ENCODE peak calls at places on chromosomes 12 and 14, in six cellular contexts. One of them, this sample, is unnamed.
A peak's percentile ranks its signal among the peaks of the same experiment; 100 is the strongest.

GRCh38 chr14:50875359-50876090 is 3.7 kb downstream of the ABHD12B start:
- DNase-seq in uterus: no peak
- DNase-seq in breast epithelium: no peak
- DNase-seq in A549: no peak
- DNase-seq in IMR-90: peak; percentile 54
- DNase-seq in ovary: no peak
- DNase-seq in this sample: no peak

GRCh38 chr12:53538209-53538689 is 31.0 kb upstream of the NPFF start:
- DNase-seq in A549: no peak
- DNase-seq in IMR-90: peak; percentile 68
- DNase-seq in ovary: peak; percentile 63
- DNase-seq in uterus: no peak
- DNase-seq in breast epithelium: no peak
- DNase-seq in this sample: no peak

GRCh38 chr12:124742111-124742510 is 121.6 kb downstream of the SCARB1 start:
- DNase-seq in ovary: no peak
- DNase-seq in A549: no peak
- DNase-seq in uterus: no peak
- DNase-seq in IMR-90: no peak
- DNase-seq in breast epithelium: peak; percentile 62
- DNase-seq in this sample: no peak

GRCh38 chr12:60148831-60149230 is 553.0 kb downstream of the SLC16A7 start:
- DNase-seq in IMR-90: peak; percentile 87
- DNase-seq in breast epithelium: no peak
- DNase-seq in A549: no peak
- DNase-seq in ovary: no peak
- DNase-seq in uterus: no peak
- DNase-seq in this sample: no peak

GRCh38 chr14:49786315-49786714 is 18.4 kb downstream of the KLHDC2 start:
- DNase-seq in IMR-90: no peak
- DNase-seq in ovary: no peak
- DNase-seq in uterus: no peak
- DNase-seq in breast epithelium: no peak
- DNase-seq in A549: no peak
- DNase-seq in this sample: no peak

GRCh38 chr14:89921896-89922548 is 32.5 kb downstream of the EFCAB11 start:
- DNase-seq in IMR-90: peak; percentile 87
- DNase-seq in uterus: no peak
- DNase-seq in ovary: no peak
- DNase-seq in A549: no peak
- DNase-seq in breast epithelium: no peak
- DNase-seq in this sample: no peak

GRCh38 chr12:65948320-65949008 is 124.2 kb downstream of the HMGA2 start:
- DNase-seq in uterus: peak; percentile 81
- DNase-seq in IMR-90: peak; percentile 96
- DNase-seq in breast epithelium: peak; percentile 60
- DNase-seq in ovary: peak; percentile 62
- DNase-seq in A549: peak; percentile 18
- DNase-seq in this sample: peak; percentile 81

GRCh38 chr12:12425616-12426015 is 68.7 kb downstream of the BORCS5 start:
- DNase-seq in uterus: no peak
- DNase-seq in IMR-90: peak; percentile 71
- DNase-seq in A549: no peak
- DNase-seq in breast epithelium: no peak
- DNase-seq in ovary: no peak
- DNase-seq in this sample: no peak

GRCh38 chr14:81455344-81455743 is 55.2 kb upstream of the STON2 start:
- DNase-seq in uterus: no peak
- DNase-seq in A549: no peak
- DNase-seq in IMR-90: no peak
- DNase-seq in breast epithelium: no peak
- DNase-seq in ovary: no peak
- DNase-seq in this sample: no peak

GRCh38 chr14:105889666-105890473 is 363.5 kb downstream of the TMEM121 start:
- DNase-seq in IMR-90: no peak
- DNase-seq in breast epithelium: peak; percentile 19
- DNase-seq in A549: no peak
- DNase-seq in ovary: peak; percentile 6
- DNase-seq in uterus: peak; percentile 4
- DNase-seq in this sample: peak; percentile 42

GRCh38 chr12:1576410-1577240 is 17.8 kb downstream of the FBXL14 start:
- DNase-seq in IMR-90: peak; percentile 85
- DNase-seq in ovary: peak; percentile 62
- DNase-seq in breast epithelium: no peak
- DNase-seq in uterus: peak; percentile 90
- DNase-seq in A549: no peak
- DNase-seq in this sample: no peak

GRCh38 chr12:49538740-49539403 is at the start of gene KCNH3:
- DNase-seq in IMR-90: peak; percentile 41
- DNase-seq in uterus: peak; percentile 70
- DNase-seq in breast epithelium: peak; percentile 71
- DNase-seq in ovary: peak; percentile 70
- DNase-seq in A549: peak; percentile 88
- DNase-seq in this sample: peak; percentile 89

GRCh38 chr12:6773662-6774351 is 1.5 kb downstream of the LAG3 start:
- DNase-seq in A549: no peak
- DNase-seq in IMR-90: no peak
- DNase-seq in breast epithelium: no peak
- DNase-seq in ovary: no peak
- DNase-seq in uterus: no peak
- DNase-seq in this sample: no peak

GRCh38 chr12:21568115-21568514 is 36.5 kb downstream of the GYS2 start:
- DNase-seq in ovary: no peak
- DNase-seq in uterus: no peak
- DNase-seq in A549: no peak
- DNase-seq in IMR-90: no peak
- DNase-seq in breast epithelium: no peak
- DNase-seq in this sample: no peak

GRCh38 chr14:24398298-24398942 is 383 bp upstream of the NYNRIN start:
- DNase-seq in ovary: peak; percentile 70
- DNase-seq in breast epithelium: no peak
- DNase-seq in uterus: peak; percentile 45
- DNase-seq in A549: no peak
- DNase-seq in IMR-90: no peak
- DNase-seq in this sample: no peak

GRCh38 chr12:3832738-3833137 is 40.5 kb downstream of the PARP11 start:
- DNase-seq in breast epithelium: no peak
- DNase-seq in IMR-90: peak; percentile 54
- DNase-seq in uterus: no peak
- DNase-seq in ovary: no peak
- DNase-seq in A549: no peak
- DNase-seq in this sample: no peak

GRCh38 chr12:26723379-26724308 is 109.3 kb downstream of the ITPR2 start:
- DNase-seq in ovary: peak; percentile 36
- DNase-seq in A549: no peak
- DNase-seq in uterus: peak; percentile 42
- DNase-seq in breast epithelium: no peak
- DNase-seq in IMR-90: peak; percentile 78
- DNase-seq in this sample: no peak

GRCh38 chr12:112149596-112149995 is 24.2 kb downstream of the TRAFD1 start:
- DNase-seq in uterus: no peak
- DNase-seq in IMR-90: no peak
- DNase-seq in breast epithelium: no peak
- DNase-seq in A549: no peak
- DNase-seq in ovary: no peak
- DNase-seq in this sample: no peak

GRCh38 chr14:76836029-76836630 is 9.9 kb downstream of the LRRC74A start:
- DNase-seq in IMR-90: no peak
- DNase-seq in ovary: peak; percentile 25
- DNase-seq in uterus: no peak
- DNase-seq in A549: no peak
- DNase-seq in breast epithelium: no peak
- DNase-seq in this sample: no peak

GRCh38 chr12:85065816-85066482 is 29.8 kb downstream of the LRRIQ1 start:
- DNase-seq in ovary: no peak
- DNase-seq in A549: no peak
- DNase-seq in uterus: no peak
- DNase-seq in breast epithelium: no peak
- DNase-seq in IMR-90: no peak
- DNase-seq in this sample: no peak

GRCh38 chr14:103872492-103873113 is 25.2 kb upstream of the PPP1R13B start:
- DNase-seq in uterus: no peak
- DNase-seq in IMR-90: no peak
- DNase-seq in A549: no peak
- DNase-seq in ovary: no peak
- DNase-seq in breast epithelium: no peak
- DNase-seq in this sample: no peak
- H3K4me3 ChIP-seq in uterus: no peak overlapping the region
- H3K4me3 ChIP-seq in IMR-90: no peak overlapping the region
- H3K4me3 ChIP-seq in A549: peak overlapping the region; percentile 40
- H3K4me3 ChIP-seq in ovary: peak overlapping the region; percentile 8
- H3K4me3 ChIP-seq in breast epithelium: peak overlapping the region; percentile 17
- H3K4me3 ChIP-seq in this sample: peak overlapping the region; percentile 46

DNA sequence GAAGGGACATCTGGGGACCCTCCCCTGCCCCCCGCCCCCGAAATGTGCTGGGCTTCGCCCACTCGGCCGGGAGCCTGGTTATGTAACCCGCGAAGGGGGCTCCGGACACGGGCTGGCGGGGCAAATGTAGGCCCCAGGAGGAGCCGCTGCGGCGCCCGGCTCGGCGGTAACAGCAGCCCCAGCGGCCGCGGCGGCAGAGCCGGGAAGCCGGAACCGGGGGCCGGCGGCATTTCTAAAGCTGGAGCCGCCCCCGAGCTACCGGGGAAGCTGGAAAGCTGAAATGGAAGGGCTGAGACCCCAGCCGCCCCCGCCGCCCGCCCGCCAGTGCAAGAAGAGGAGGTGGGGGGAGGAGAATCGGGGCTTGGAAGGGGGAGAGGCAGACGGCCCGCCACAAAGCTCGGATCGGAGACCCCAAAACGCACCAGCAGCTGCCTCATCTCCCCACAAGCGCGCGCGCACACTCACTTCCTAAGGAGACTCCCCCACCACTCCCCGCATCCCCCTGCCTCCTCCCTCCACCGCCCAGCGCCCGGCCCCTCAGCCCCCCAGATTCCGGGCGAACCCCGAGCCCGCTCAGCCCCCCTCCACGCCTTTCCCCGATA is 1.5 kb downstream of the KDM2B start:
- DNase-seq in IMR-90: no peak
- DNase-seq in ovary: peak; percentile 43
- DNase-seq in A549: no peak
- DNase-seq in uterus: peak; percentile 47
- DNase-seq in breast epithelium: no peak
- DNase-seq in this sample: peak; percentile 80
- TF ChIP-seq POLR2A in IMR-90: no peak
- TF ChIP-seq POLR2A in ovary: no peak
- TF ChIP-seq POLR2A in A549: peak; percentile 13
- TF ChIP-seq POLR2A in uterus: no peak
- TF ChIP-seq POLR2A in breast epithelium: no peak
- TF ChIP-seq POLR2A in this sample: no peak

GRCh38 chr14:96811985-96812667 is 14.9 kb downstream of the VRK1 start:
- DNase-seq in ovary: no peak
- DNase-seq in A549: no peak
- DNase-seq in IMR-90: no peak
- DNase-seq in uterus: no peak
- DNase-seq in breast epithelium: no peak
- DNase-seq in this sample: no peak

GRCh38 chr14:96816281-96816680 is 19.1 kb downstream of the VRK1 start:
- DNase-seq in ovary: no peak
- DNase-seq in breast epithelium: no peak
- DNase-seq in A549: no peak
- DNase-seq in IMR-90: no peak
- DNase-seq in uterus: no peak
- DNase-seq in this sample: no peak

GRCh38 chr14:96808619-96809405 is 11.6 kb downstream of the VRK1 start:
- DNase-seq in A549: no peak
- DNase-seq in breast epithelium: no peak
- DNase-seq in ovary: no peak
- DNase-seq in IMR-90: no peak
- DNase-seq in uterus: no peak
- DNase-seq in this sample: no peak

GRCh38 chr14:96806836-96807235 is 9.7 kb downstream of the VRK1 start:
- DNase-seq in A549: no peak
- DNase-seq in uterus: no peak
- DNase-seq in IMR-90: no peak
- DNase-seq in ovary: no peak
- DNase-seq in breast epithelium: no peak
- DNase-seq in this sample: no peak

DNA sequence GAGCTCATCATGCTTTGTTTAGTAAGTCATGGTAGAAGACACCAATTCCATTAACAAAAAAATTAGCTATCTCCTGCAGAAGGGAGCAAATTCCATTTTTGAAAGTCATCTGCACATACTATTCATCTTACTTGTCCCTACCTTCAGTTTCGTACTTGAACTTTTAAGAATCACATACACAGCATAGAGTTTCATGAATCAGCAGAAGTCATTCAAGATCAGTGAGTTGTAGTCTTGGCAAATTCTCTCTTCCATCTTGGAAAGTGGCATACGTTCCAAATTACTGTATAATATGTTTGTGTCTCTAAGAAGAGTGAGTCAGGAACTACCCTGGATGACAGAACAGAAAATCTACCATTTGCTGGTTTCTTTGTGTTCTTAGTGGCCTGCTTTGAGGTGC is 14.1 kb downstream of the VRK1 start:
- DNase-seq in IMR-90: peak; percentile 82
- DNase-seq in A549: no peak
- DNase-seq in ovary: no peak
- DNase-seq in breast epithelium: no peak
- DNase-seq in uterus: no peak
- DNase-seq in this sample: no peak
- H3K27ac ChIP-seq in IMR-90: no peak overlapping the region
- H3K27ac ChIP-seq in A549: no peak overlapping the region
- H3K27ac ChIP-seq in ovary: no peak overlapping the region
- H3K27ac ChIP-seq in breast epithelium: no peak overlapping the region
- H3K27ac ChIP-seq in uterus: no peak overlapping the region
- H3K27ac ChIP-seq in this sample: no peak overlapping the region

GRCh38 chr12:31962076-31962475 is 2.9 kb downstream of the RESF1 start:
- DNase-seq in ovary: no peak
- DNase-seq in uterus: no peak
- DNase-seq in A549: no peak
- DNase-seq in IMR-90: no peak
- DNase-seq in breast epithelium: no peak
- DNase-seq in this sample: no peak

GRCh38 chr12:31967569-31967968 is 8.4 kb downstream of the RESF1 start:
- DNase-seq in uterus: no peak
- DNase-seq in breast epithelium: no peak
- DNase-seq in A549: no peak
- DNase-seq in IMR-90: no peak
- DNase-seq in ovary: no peak
- DNase-seq in this sample: no peak

GRCh38 chr12:31964280-31964679 is 5.1 kb downstream of the RESF1 start:
- DNase-seq in uterus: no peak
- DNase-seq in ovary: no peak
- DNase-seq in A549: no peak
- DNase-seq in IMR-90: no peak
- DNase-seq in breast epithelium: no peak
- DNase-seq in this sample: no peak

GRCh38 chr12:31966558-31967205 is 7.5 kb downstream of the RESF1 start:
- DNase-seq in IMR-90: no peak
- DNase-seq in breast epithelium: no peak
- DNase-seq in uterus: no peak
- DNase-seq in A549: no peak
- DNase-seq in ovary: no peak
- DNase-seq in this sample: no peak

DNA sequence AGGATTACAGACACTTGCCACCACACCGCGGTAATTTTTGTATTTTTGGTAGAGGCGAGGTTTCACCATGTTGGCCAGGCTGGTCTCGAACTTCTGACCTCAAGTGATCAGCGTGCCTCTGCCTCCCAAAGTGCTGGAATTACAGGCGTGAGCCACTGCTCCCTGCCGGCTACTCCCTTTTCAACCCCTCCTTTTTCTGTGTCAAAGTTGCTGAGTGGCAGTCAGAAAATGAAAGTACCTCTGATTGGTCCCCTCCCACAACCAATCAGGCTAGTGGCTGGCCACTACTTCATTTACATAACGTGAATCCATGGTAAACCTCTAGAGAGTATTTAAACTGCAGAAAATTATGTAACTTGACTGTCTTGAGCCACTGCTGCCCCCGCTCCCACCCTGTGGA is 5.9 kb downstream of the RESF1 start:
- DNase-seq in breast epithelium: no peak
- DNase-seq in ovary: peak; percentile 26
- DNase-seq in A549: no peak
- DNase-seq in uterus: no peak
- DNase-seq in IMR-90: no peak
- DNase-seq in this sample: no peak
- H3K4me3 ChIP-seq in breast epithelium: no peak overlapping the region
- H3K4me3 ChIP-seq in ovary: no peak overlapping the region
- H3K4me3 ChIP-seq in A549: no peak overlapping the region
- H3K4me3 ChIP-seq in uterus: no peak overlapping the region
- H3K4me3 ChIP-seq in IMR-90: no peak overlapping the region
- H3K4me3 ChIP-seq in this sample: no peak overlapping the region

This sample was measured in suprapubic skin.